ENCODE peak calls at places on chromosomes 2 and 18, in eight cellular contexts. K, H, L, B, X, A, Q and N are unnamed samples.
A peak's percentile ranks its signal among the peaks of the same experiment; 100 is the strongest.

GRCh38 chr2:140600116-140600515 is 1530.7 kb downstream of the LRP1B start:
- DNase-seq in H (no peak), K (no peak), L (peak; percentile 10), A (no peak), Q (no peak), X (no peak), B (peak; percentile 6), N (no peak)

GRCh38 chr18:56973487-56973886 is 173.4 kb upstream of the BOD1L2 start:
- DNase-seq in B (no peak), X (peak; percentile 6), K (no peak), A (no peak), H (no peak), Q (no peak), L (no peak), N (no peak)

GRCh38 chr18:42578781-42579180 is 536.7 kb downstream of the RIT2 start:
- DNase-seq in X (no peak), H (no peak), A (no peak), K (no peak), B (no peak), Q (no peak), L (no peak), N (no peak)

GRCh38 chr2:20453087-20453486 is 6.2 kb downstream of the RHOB start:
- DNase-seq in X (no peak), H (peak; percentile 73), B (no peak), Q (no peak), A (no peak), K (no peak), L (no peak), N (no peak)

GRCh38 chr18:43682196-43682595 is 404.9 kb upstream of the SYT4 start:
- DNase-seq in A (no peak), H (no peak), Q (no peak), B (no peak), X (no peak), K (no peak), L (no peak), N (no peak)

GRCh38 chr2:32464441-32464840 is 107.6 kb downstream of the BIRC6 start:
- DNase-seq in H (no peak), B (no peak), Q (no peak), K (no peak), L (no peak), X (peak; percentile 87), A (no peak), N (no peak)

GRCh38 chr18:4096501-4096900 is 358.6 kb downstream of the DLGAP1 start:
- DNase-seq in K (no peak), B (no peak), A (no peak), H (no peak), L (peak; percentile 21), X (peak; percentile 25), Q (no peak), N (no peak)

GRCh38 chr2:28750316-28751101 is 1.1 kb upstream of the PPP1CB start:
- DNase-seq in L (peak; percentile 23), B (peak; percentile 56), K (no peak), X (peak; percentile 91), Q (no peak), A (no peak), H (no peak), N (peak; percentile 12)

GRCh38 chr2:237874585-237875161 is 15.2 kb downstream of the RAMP1 start:
- DNase-seq in X (peak; percentile 99), B (no peak), H (peak; percentile 64), K (no peak), Q (no peak), L (no peak), A (peak; percentile 42), N (no peak)

GRCh38 chr2:32168513-32168912 is 2.8 kb downstream of the SLC30A6 start:
- DNase-seq in K (no peak), L (no peak), A (no peak), H (no peak), Q (no peak), B (no peak), X (no peak), N (no peak)

GRCh38 chr2:200862532-200863000 is 1.9 kb downstream of the CLK1 start:
- DNase-seq in H (no peak), L (peak; percentile 63), K (peak; percentile 74), B (peak; percentile 62), Q (no peak), A (no peak), X (no peak), N (peak; percentile 53)

GRCh38 chr2:219434718-219435525 is at the start of gene SPEG:
- DNase-seq in X (peak; percentile 92), A (no peak), B (no peak), K (no peak), Q (no peak), H (no peak), L (no peak), N (no peak)
- H3K4me3 ChIP-seq in X (peak within 1 kb of the TSS; percentile 54), A (peak within 1 kb of the TSS; percentile 5), B (no peak within 1 kb of the TSS), K (no peak within 1 kb of the TSS), Q (peak within 1 kb of the TSS; percentile 48), H (no peak within 1 kb of the TSS), L (no peak within 1 kb of the TSS), N (no peak within 1 kb of the TSS)

DNA sequence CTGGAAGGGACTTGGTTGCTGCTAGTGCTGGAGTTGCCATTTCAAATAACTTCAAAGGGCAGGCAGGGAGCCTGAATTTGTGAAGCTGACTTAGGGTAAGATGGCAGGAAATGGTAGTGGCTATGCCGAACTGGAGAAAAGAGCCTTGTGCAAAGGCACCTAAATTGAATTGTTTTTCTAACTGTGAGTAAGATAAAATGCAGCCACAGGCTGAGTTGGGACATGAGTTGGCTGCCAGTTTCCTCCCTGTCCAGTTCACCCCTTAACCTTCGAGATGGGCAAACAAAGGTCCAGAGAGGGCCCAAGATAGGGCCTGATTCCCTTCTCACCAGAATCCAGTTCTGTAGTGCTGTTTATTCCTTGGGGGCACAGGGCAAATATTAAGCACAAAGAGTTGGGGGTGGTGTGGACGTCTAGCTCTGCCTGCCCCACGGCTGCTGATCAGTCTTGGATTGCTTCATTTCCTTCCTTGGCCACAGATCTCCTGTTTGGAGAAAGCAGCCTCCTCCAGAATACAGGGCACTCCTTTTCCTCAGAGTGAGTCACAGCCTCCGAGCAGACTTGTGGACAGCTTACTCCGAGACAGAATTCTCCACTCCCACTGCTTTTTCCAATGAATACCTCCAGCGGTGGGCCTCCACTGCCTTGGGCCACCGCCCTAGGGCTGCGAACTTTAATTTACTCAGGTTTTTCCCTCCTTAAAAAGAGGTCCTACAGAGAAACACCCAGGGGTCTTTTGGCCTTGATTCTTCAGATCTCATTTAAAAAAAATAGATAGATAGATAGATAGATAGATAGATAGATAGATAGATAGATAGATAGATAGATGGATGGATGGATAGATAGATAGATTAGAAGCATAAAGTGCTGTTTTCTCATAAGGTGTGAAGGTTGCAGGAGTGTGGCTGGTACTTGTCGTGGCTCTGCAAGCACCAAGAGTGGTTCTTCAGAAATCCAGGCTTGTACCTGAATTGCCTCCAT is 18.4 kb upstream of the SLC20A1 start:
- DNase-seq in L (peak; percentile 85), Q (no peak), K (no peak), B (peak; percentile 96), H (no peak), A (peak; percentile 62), X (no peak), N (no peak)
- H3K4me3 ChIP-seq in L (peak overlapping the region; percentile 15), Q (no peak overlapping the region), K (no peak overlapping the region), B (peak overlapping the region; percentile 47), H (no peak overlapping the region), A (peak overlapping the region; percentile 14), X (peak overlapping the region; percentile 65), N (peak overlapping the region; percentile 47)

GRCh38 chr2:112093216-112093615 is 38.1 kb downstream of the TMEM87B start:
- DNase-seq in X (no peak), L (no peak), B (no peak), H (no peak), K (no peak), Q (no peak), A (no peak), N (no peak)
- H3K4me3 ChIP-seq in X (no peak overlapping the region), L (no peak overlapping the region), B (no peak overlapping the region), H (no peak overlapping the region), K (no peak overlapping the region), Q (no peak overlapping the region), A (no peak overlapping the region), N (no peak overlapping the region)

DNA sequence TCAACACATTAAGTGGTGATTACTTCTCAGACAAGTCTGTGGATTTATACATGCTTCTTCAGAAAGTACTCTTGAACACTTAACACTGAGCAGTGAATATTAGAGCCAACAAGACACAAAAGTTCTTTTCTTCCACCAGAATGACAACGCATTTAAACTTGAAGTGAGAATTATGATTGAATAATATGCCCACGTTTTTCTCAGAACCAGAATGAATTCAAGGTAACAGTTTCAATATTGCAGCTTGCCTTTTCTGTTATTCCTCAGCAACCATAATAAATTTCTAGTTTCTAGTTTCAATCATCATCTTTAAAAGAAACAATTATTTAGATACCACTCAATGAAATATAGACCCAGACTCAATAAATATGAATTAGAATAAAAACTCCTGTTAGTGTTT is 547.0 kb downstream of the NUP35 start:
- DNase-seq in B (no peak), A (no peak), L (no peak), X (no peak), Q (no peak), K (no peak), H (no peak), N (no peak)
- H3K4me3 ChIP-seq in B (no peak overlapping the region), A (no peak overlapping the region), L (no peak overlapping the region), X (no peak overlapping the region), Q (no peak overlapping the region), K (no peak overlapping the region), H (no peak overlapping the region), N (no peak overlapping the region)

DNA sequence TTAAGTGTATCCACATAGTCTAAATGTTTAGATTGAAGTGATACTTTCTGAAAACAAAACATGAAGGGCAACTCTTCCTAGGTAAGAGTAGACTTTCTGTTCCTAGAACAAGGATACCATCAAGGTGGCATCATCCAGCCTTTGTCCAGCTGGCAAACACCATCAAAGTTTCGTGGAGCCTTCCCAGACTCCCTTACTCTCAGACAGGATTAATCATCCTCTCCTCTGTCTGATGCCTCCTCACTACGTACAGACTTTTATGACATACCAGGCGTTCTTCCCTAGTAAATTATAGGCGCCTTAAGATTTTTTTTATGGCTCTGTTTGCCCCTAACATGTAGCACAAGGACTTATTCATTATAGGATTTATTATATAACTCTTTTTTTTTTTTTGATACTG is 29.4 kb upstream of the ASNSD1 start:
- DNase-seq in Q (no peak), H (no peak), A (no peak), K (no peak), X (no peak), L (peak; percentile 41), B (no peak), N (no peak)
- H3K4me3 ChIP-seq in Q (no peak overlapping the region), H (no peak overlapping the region), A (no peak overlapping the region), K (no peak overlapping the region), X (no peak overlapping the region), L (no peak overlapping the region), B (no peak overlapping the region), N (no peak overlapping the region)

DNA sequence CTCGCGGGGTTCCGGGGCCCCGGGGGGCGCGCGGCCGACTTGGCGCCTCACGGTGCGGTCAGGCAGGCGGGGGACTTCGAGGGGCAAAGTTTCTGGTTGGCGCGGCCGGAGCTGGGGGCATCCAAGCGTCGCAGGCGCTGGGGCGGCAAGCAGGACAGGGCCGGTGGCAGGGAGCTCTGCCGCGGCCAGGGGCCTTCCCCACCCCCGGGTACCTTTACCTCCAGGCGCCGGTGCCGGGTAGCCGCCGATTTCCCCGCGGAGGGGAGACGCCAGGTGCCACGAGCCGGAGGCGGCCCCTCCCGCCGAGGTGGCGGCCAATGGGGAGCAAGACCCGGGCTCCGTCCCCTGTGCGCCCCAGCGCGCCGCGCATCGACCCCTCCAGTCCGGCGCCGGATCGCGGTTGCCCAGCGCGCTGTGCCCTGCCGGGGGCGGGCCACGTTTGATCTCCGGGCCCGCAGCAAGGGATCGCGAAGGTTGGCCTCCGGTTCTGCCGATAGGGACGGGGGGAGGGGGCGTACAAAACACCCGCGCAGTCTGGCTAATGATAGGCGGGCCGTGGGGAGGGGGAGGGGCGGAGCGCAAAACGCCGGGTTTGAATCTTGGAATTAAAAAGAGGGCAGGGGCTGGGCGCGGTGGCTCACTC is at the start of gene ST8SIA5:
- DNase-seq in B (no peak), A (no peak), L (no peak), K (no peak), X (no peak), Q (peak; percentile 40), H (no peak), N (no peak)
- H3K4me3 ChIP-seq in B (no peak within 1 kb of the TSS), A (peak within 1 kb of the TSS; percentile 14), L (peak within 1 kb of the TSS; percentile 45), K (no peak within 1 kb of the TSS), X (peak within 1 kb of the TSS; percentile 28), Q (peak within 1 kb of the TSS; percentile 82), H (no peak within 1 kb of the TSS), N (no peak within 1 kb of the TSS)